ENCODE peak calls at places on chromosome 14, in six cellular contexts. S is foreskin fibroblast, B is tibial artery, J is PC-9, O is OCI-LY7, Z is right atrium auricular region. F is an unnamed sample.
A peak's percentile ranks its signal among the peaks of the same experiment; 100 is the strongest.

GRCh38 chr14:74202113-74202512 is 37.1 kb upstream of the VSX2 start:
- DNase-seq in S (no peak), B (no peak), J (no peak), O (no peak), Z (no peak), F (no peak)

GRCh38 chr14:100271247-100271939 is 32.4 kb downstream of the YY1 start:
- DNase-seq in S (no peak), B (no peak), J (peak; percentile 8), O (peak; percentile 37), Z (no peak), F (peak; percentile 70)

GRCh38 chr14:49879683-49880204 is 13.1 kb upstream of the ARF6 start:
- DNase-seq in S (no peak), B (no peak), J (peak; percentile 39), O (peak; percentile 90), Z (no peak), F (no peak)

GRCh38 chr14:103130965-103131364 is 7.7 kb downstream of the TNFAIP2 start:
- DNase-seq in S (peak; percentile 49), B (peak; percentile 36), J (peak; percentile 98), O (no peak), Z (no peak), F (no peak)

GRCh38 chr14:100605706-100606686 is 18.8 kb upstream of the BEGAIN start:
- DNase-seq in S (no peak), B (no peak), J (no peak), O (no peak), Z (no peak), F (peak; percentile 8)

GRCh38 chr14:80754696-80755095 is 186.8 kb downstream of the CEP128 start:
- DNase-seq in S (no peak), B (no peak), J (no peak), O (no peak), Z (no peak), F (no peak)

GRCh38 chr14:36505193-36505815 is 14.7 kb downstream of the NKX2-1 start:
- DNase-seq in S (no peak), B (no peak), J (no peak), O (no peak), Z (peak; percentile 42), F (no peak)

GRCh38 chr14:99722741-99723140 is 38.6 kb downstream of the CYP46A1 start:
- DNase-seq in S (no peak), B (no peak), J (no peak), O (no peak), Z (peak; percentile 48), F (peak; percentile 1)

GRCh38 chr14:21846227-21846885 is 172.7 kb upstream of the OR4E1 start:
- DNase-seq in S (no peak), B (no peak), J (peak; percentile 28), O (peak; percentile 46), Z (no peak), F (peak; percentile 54)

GRCh38 chr14:92452471-92452870 is 61.1 kb upstream of the RIN3 start:
- DNase-seq in S (no peak), B (no peak), J (no peak), O (no peak), Z (no peak), F (no peak)

GRCh38 chr14:33839193-33840076 is 111.4 kb downstream of the EGLN3 start:
- DNase-seq in S (peak; percentile 10), B (peak; percentile 40), J (peak; percentile 11), O (peak; percentile 58), Z (peak; percentile 66), F (no peak)

GRCh38 chr14:85562630-85563029 is 32.7 kb downstream of the FLRT2 start:
- DNase-seq in S (no peak), B (no peak), J (no peak), O (no peak), Z (no peak), F (no peak)

GRCh38 chr14:57485635-57486034 is 8.0 kb downstream of the CCDC198 start:
- DNase-seq in S (no peak), B (no peak), J (no peak), O (peak; percentile 71), Z (no peak), F (no peak)

GRCh38 chr14:99331796-99332195 is 59.8 kb upstream of the BCL11B start:
- DNase-seq in S (no peak), B (no peak), J (no peak), O (no peak), Z (no peak), F (no peak)

GRCh38 chr14:31307198-31307597 is 99.6 kb upstream of the HECTD1 start:
- DNase-seq in S (no peak), B (no peak), J (no peak), O (no peak), Z (no peak), F (no peak)

GRCh38 chr14:105061428-105062047 is 3.7 kb downstream of the GPR132 start:
- DNase-seq in S (no peak), B (peak; percentile 51), J (no peak), O (no peak), Z (no peak), F (peak; percentile 65)

GRCh38 chr14:97977711-97978261 is 1180.6 kb downstream of the VRK1 start:
- DNase-seq in S (no peak), B (peak; percentile 45), J (no peak), O (no peak), Z (peak; percentile 61), F (peak; percentile 54)

GRCh38 chr14:33127531-33127930 is 188.9 kb downstream of the NPAS3 start:
- DNase-seq in S (no peak), B (no peak), J (no peak), O (no peak), Z (no peak), F (no peak)

GRCh38 chr14:103284574-103285467 is 49.2 kb upstream of the EIF5 start:
- DNase-seq in S (peak; percentile 18), B (no peak), J (peak; percentile 64), O (no peak), Z (peak; percentile 5), F (peak; percentile 75)

GRCh38 chr14:38070213-38070612 is 137.5 kb upstream of the SSTR1 start:
- DNase-seq in S (no peak), B (no peak), J (no peak), O (no peak), Z (no peak), F (no peak)

GRCh38 chr14:92397140-92397815 is 74.3 kb downstream of the SLC24A4 start:
- DNase-seq in S (peak; percentile 87), B (no peak), J (peak; percentile 39), O (no peak), Z (no peak), F (no peak)

GRCh38 chr14:39739796-39740195 is 307.6 kb upstream of the FBXO33 start:
- DNase-seq in S (no peak), B (peak; percentile 34), J (no peak), O (no peak), Z (no peak), F (no peak)

GRCh38 chr14:52272375-52272774 is 4.9 kb downstream of the PTGDR start:
- DNase-seq in S (peak; percentile 39), B (no peak), J (no peak), O (peak; percentile 45), Z (no peak), F (no peak)

GRCh38 chr14:58077621-58078020 is 74.4 kb downstream of the ARMH4 start:
- DNase-seq in S (no peak), B (no peak), J (no peak), O (no peak), Z (no peak), F (no peak)

GRCh38 chr14:103209054-103209453 is 85.8 kb downstream of the TNFAIP2 start:
- DNase-seq in S (no peak), B (no peak), J (no peak), O (no peak), Z (no peak), F (no peak)

GRCh38 chr14:29749327-29749726 is 178.3 kb downstream of the PRKD1 start:
- DNase-seq in S (peak; percentile 75), B (no peak), J (no peak), O (no peak), Z (no peak), F (no peak)

GRCh38 chr14:23307687-23308644 is 1.3 kb downstream of the BCL2L2 start:
- DNase-seq in S (no peak), B (no peak), J (no peak), O (no peak), Z (peak; percentile 54), F (no peak)

GRCh38 chr14:92759300-92759678 is 10.9 kb upstream of the LGMN start:
- DNase-seq in S (peak; percentile 40), B (no peak), J (peak; percentile 37), O (peak; percentile 39), Z (no peak), F (no peak)

GRCh38 chr14:89866458-89866857 is 88.1 kb downstream of the EFCAB11 start:
- DNase-seq in S (no peak), B (no peak), J (no peak), O (no peak), Z (no peak), F (no peak)

GRCh38 chr14:106459971-106460730 is 933.8 kb downstream of the TMEM121 start:
- DNase-seq in S (no peak), B (no peak), J (peak; percentile 2), O (peak; percentile 45), Z (no peak), F (no peak)

GRCh38 chr14:103292426-103293374 is 41.3 kb upstream of the EIF5 start:
- DNase-seq in S (peak; percentile 44), B (peak; percentile 77), J (peak; percentile 90), O (peak; percentile 63), Z (peak; percentile 81), F (peak; percentile 79)

GRCh38 chr14:94387051-94388026 is 1.1 kb downstream of the SERPINA1 start:
- DNase-seq in S (no peak), B (no peak), J (no peak), O (no peak), Z (no peak), F (peak; percentile 68)
- H3K4me3 ChIP-seq in S (no peak overlapping the region), B (no peak overlapping the region), J (no peak overlapping the region), O (no peak overlapping the region), Z (no peak overlapping the region), F (peak overlapping the region; percentile 43)

DNA sequence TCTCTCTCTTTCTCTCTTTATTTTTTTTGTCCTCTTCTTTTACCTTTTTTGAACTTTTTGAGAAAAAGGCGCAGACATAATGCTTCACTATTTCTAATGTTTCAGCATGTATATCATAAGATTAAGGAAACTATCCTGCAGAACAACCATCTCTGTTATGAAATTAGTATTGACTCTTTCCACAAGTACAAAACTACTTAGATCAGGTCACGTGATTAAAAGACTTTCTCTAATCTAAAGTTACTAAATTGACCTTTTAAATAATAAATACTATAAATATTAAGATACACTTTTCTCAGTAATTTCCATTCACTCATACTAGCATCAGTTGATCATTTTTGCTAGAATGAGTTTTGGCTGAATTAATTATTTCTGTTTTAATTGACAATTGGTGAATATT is 844.5 kb upstream of the LRFN5 start:
- DNase-seq in S (no peak), B (no peak), J (no peak), O (no peak), Z (no peak), F (no peak)
- TF ChIP-seq CTCF in S (no peak), B (no peak), J (no peak), O (no peak), Z (no peak), F (no peak)

DNA sequence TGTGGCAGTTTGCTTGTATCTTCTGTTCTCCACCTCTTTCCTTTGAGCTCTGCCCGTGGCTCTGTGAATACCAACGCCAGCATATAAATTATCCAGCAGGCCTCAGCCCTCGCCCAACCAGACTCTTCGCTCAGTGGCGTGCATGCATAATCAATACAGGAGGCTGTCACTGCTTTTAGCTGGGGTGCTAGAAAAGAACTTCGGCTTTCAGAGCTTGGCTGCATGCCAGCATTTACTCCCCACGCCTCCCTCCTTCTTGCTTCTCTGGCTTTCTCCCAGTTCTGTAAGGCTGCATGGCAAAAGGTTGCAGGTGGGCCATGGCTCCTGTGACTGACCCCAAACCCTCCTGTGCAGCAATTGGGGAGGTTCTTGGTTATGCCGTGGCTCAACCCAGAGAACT is 26.9 kb downstream of the NRXN3 start:
- DNase-seq in S (no peak), B (no peak), J (no peak), O (no peak), Z (no peak), F (no peak)
- H3K4me3 ChIP-seq in S (no peak overlapping the region), B (no peak overlapping the region), J (no peak overlapping the region), O (no peak overlapping the region), Z (no peak overlapping the region), F (no peak overlapping the region)

GRCh38 chr14:71236430-71236829 is 329.2 kb downstream of the PCNX1 start:
- DNase-seq in S (no peak), B (no peak), J (no peak), O (no peak), Z (no peak), F (no peak)
- TF ChIP-seq CTCF in S (no peak), B (no peak), J (no peak), O (no peak), Z (no peak), F (no peak)